ENCODE peak calls at places on chromosomes 1 and 21, in four cellular contexts. J is GM23338, Z is PC-3, P is osteoblast. G is an unnamed sample. For H3K79me2, the result is how much of the 10 kb centered on the place peaks cover.

GRCh38 chr1:54218883-54219687 is 19.1 kb downstream of the MRPL37 start:
- DNase-seq in J (no peak), Z (no peak), P (peak), G (peak)

GRCh38 chr1:3249236-3249845 is 180.3 kb downstream of the PRDM16 start:
- DNase-seq in J (no peak), Z (no peak), P (no peak), G (no peak)

GRCh38 chr1:8667869-8668595 is 149.4 kb downstream of the RERE start:
- DNase-seq in J (no peak), Z (peak), P (no peak), G (peak)

GRCh38 chr1:25695991-25696330 is 79.4 kb downstream of the MAN1C1 start:
- DNase-seq in J (no peak), Z (peak), P (peak), G (peak)

GRCh38 chr1:115980998-115981993 is 5.0 kb downstream of the SLC22A15 start:
- DNase-seq in J (peak), Z (peak), P (peak), G (peak)

GRCh38 chr1:172070055-172070454 is 228.8 kb downstream of the DNM3 start:
- DNase-seq in J (no peak), Z (no peak), P (no peak), G (no peak)

GRCh38 chr1:17212487-17213121 is 7.7 kb downstream of the PADI1 start:
- DNase-seq in J (peak), Z (no peak), P (peak), G (peak)

GRCh38 chr1:32247983-32248889 is 1.2 kb downstream of the FAM167B start:
- DNase-seq in J (peak), Z (peak), P (peak), G (peak)

GRCh38 chr1:163436133-163436532 is 114.4 kb downstream of the NUF2 start:
- DNase-seq in J (no peak), Z (no peak), P (no peak), G (no peak)

GRCh38 chr1:229283183-229283611 is 12.3 kb downstream of the RAB4A start:
- DNase-seq in J (no peak), Z (no peak), P (no peak), G (no peak)

GRCh38 chr1:91913018-91913417 is 27.1 kb upstream of the TGFBR3 start:
- DNase-seq in J (no peak), Z (no peak), P (no peak), G (no peak)

GRCh38 chr1:168553680-168554553 is 10.1 kb upstream of the XCL2 start:
- DNase-seq in J (no peak), Z (no peak), P (no peak), G (no peak)

GRCh38 chr1:46412853-46413595 is 18.9 kb downstream of the FAAH start:
- DNase-seq in J (no peak), Z (no peak), P (peak), G (no peak)

GRCh38 chr1:22105611-22106207 is 37.2 kb downstream of the WNT4 start:
- DNase-seq in J (peak), Z (peak), P (peak), G (peak)

GRCh38 chr1:116508984-116509980 is 61.5 kb downstream of the CD58 start:
- DNase-seq in J (no peak), Z (peak), P (peak), G (peak)

GRCh38 chr1:18951818-18952391 is 4.6 kb downstream of the IFFO2 start:
- DNase-seq in J (no peak), Z (no peak), P (peak), G (no peak)

GRCh38 chr1:20063861-20064292 is 6.1 kb upstream of the PLA2G5 start:
- DNase-seq in J (no peak), Z (peak), P (peak), G (peak)

GRCh38 chr1:16163882-16164820 is 8.3 kb upstream of the EPHA2 start:
- DNase-seq in J (no peak), Z (peak), P (peak), G (peak)

GRCh38 chr1:169044296-169044695 is 62.2 kb upstream of the ATP1B1 start:
- DNase-seq in J (no peak), Z (peak), P (no peak), G (no peak)

GRCh38 chr1:152026895-152027294 is 9.9 kb downstream of the S100A11 start:
- DNase-seq in J (no peak), Z (no peak), P (no peak), G (peak)

GRCh38 chr1:169100208-169100882 is 6.1 kb upstream of the ATP1B1 start:
- DNase-seq in J (no peak), Z (peak), P (no peak), G (no peak)

GRCh38 chr1:195766709-195767108 is 841.5 kb downstream of the KCNT2 start:
- DNase-seq in J (no peak), Z (peak), P (no peak), G (peak)

GRCh38 chr1:55043011-55043410 is 3.7 kb downstream of the PCSK9 start:
- DNase-seq in J (no peak), Z (no peak), P (peak), G (no peak)

GRCh38 chr21:24395320-24395933 is 1211.9 kb downstream of the MRPL39 start:
- DNase-seq in J (no peak), Z (no peak), P (no peak), G (peak)

GRCh38 chr1:206801467-206801866 is 29.2 kb upstream of the IL10 start:
- DNase-seq in J (no peak), Z (no peak), P (no peak), G (no peak)

GRCh38 chr1:162861101-162861500 is at the start of gene CCDC190:
- DNase-seq in J (peak), Z (no peak), P (no peak), G (peak)

GRCh38 chr1:176801553-176802020 is 338.6 kb downstream of the PAPPA2 start:
- DNase-seq in J (no peak), Z (no peak), P (no peak), G (peak)

GRCh38 chr21:46455575-46456385 is 2.9 kb upstream of the DIP2A start:
- DNase-seq in J (no peak), Z (peak), P (peak), G (peak)

GRCh38 chr1:225754940-225755635 is 22.5 kb upstream of the SRP9 start:
- DNase-seq in J (no peak), Z (peak), P (peak), G (peak)

GRCh38 chr1:8239306-8240023 is 78.4 kb upstream of the SLC45A1 start:
- DNase-seq in J (peak), Z (no peak), P (no peak), G (peak)

GRCh38 chr21:32867587-32867986 is 96.0 kb upstream of the PAXBP1 start:
- DNase-seq in J (no peak), Z (peak), P (no peak), G (no peak)

GRCh38 chr1:40384887-40385286 is 11.4 kb downstream of the SMAP2 start:
- DNase-seq in J (no peak), Z (no peak), P (no peak), G (no peak)

GRCh38 chr1:89721351-89721750 is 88.4 kb downstream of the LRRC8C start:
- DNase-seq in J (no peak), Z (peak), P (no peak), G (peak)

GRCh38 chr1:11979818-11980675 is at the start of gene MFN2:
- DNase-seq in J (peak), Z (peak), P (peak), G (peak)

GRCh38 chr1:11982010-11982392 is 1.8 kb downstream of the MFN2 start:
- DNase-seq in J (peak), Z (no peak), P (peak), G (peak)

GRCh38 chr1:11981378-11982009 is 1.2 kb downstream of the MFN2 start:
- DNase-seq in J (no peak), Z (peak), P (no peak), G (no peak)

GRCh38 chr1:11979453-11979817 is 809 bp upstream of the MFN2 start:
- DNase-seq in J (no peak), Z (no peak), P (no peak), G (no peak)

DNA sequence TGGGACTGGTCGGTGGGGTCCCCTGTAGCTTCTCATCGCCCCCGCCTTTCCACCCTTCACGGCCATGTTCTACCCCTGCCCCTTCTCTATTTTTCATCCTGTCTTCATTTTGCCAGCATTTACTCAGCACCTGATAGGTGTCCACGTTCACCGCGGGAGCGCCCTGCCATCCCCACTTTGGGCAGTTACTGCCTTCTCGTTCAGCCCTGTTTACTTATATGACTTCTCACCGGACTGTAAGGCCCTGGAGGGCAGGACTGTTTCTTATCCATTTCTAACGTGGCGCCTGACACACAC is 380 bp downstream of the MFN2 start:
- DNase-seq in J (peak), Z (no peak), P (no peak), G (no peak)
- H3K79me2 ChIP-seq in J (half or more), Z (half or more), P (half or more), G (under half)

DNA sequence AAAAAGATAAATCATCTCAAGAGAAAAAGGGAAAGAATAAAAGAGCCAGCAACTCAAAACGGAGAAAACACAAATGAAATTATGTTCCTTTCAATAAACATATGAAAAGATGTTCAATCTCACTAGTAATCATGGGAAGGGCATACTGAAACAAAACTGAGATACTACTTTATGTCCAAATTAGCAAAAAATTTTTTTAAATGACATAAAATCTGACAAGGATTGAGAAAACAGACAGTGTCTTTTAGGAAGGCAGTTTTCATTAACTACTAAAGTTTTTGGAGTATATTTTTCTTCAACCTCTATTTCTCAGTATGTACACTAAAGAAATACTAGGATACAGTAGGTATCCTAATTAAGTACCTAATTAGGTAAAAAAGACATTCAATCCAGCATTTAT is 73.3 kb downstream of the ARID4B start:
- DNase-seq in J (no peak), Z (no peak), P (no peak), G (no peak)
- H3K79me2 ChIP-seq in J (half or more), Z (under half), P (under half), G (under half)

GRCh38 chr1:109993885-109994284 is 9.3 kb downstream of the AHCYL1 start:
- DNase-seq in J (no peak), Z (peak), P (no peak), G (peak)
- H3K79me2 ChIP-seq in J (half or more), Z (half or more), P (half or more), G (under half)

GRCh38 chr1:198927129-198927528 is 288.3 kb downstream of the PTPRC start:
- DNase-seq in J (no peak), Z (no peak), P (no peak), G (no peak)
- H3K79me2 ChIP-seq in J (under half), Z (half or more), P (half or more), G (half or more)

GRCh38 chr1:207813513-207813881 is 61.6 kb downstream of the CD46 start:
- DNase-seq in J (no peak), Z (no peak), P (peak), G (no peak)

GRCh38 chr1:207815466-207815865 is 63.6 kb downstream of the CD46 start:
- DNase-seq in J (no peak), Z (no peak), P (peak), G (no peak)

GRCh38 chr1:207815913-207816312 is 64.1 kb downstream of the CD46 start:
- DNase-seq in J (no peak), Z (peak), P (peak), G (peak)

GRCh38 chr1:207813946-207814345 is 62.1 kb downstream of the CD46 start:
- DNase-seq in J (no peak), Z (no peak), P (peak), G (no peak)

GRCh38 chr1:207814469-207814868 is 62.6 kb downstream of the CD46 start:
- DNase-seq in J (no peak), Z (no peak), P (peak), G (no peak)
- H3K79me2 ChIP-seq in J (under half), Z (under half), P (under half), G (under half)

GRCh38 chr1:110087812-110088738 is 17.6 kb upstream of the ALX3 start:
- DNase-seq in J (peak), Z (peak), P (peak), G (peak)

GRCh38 chr1:110088739-110089316 is 18.4 kb upstream of the ALX3 start:
- DNase-seq in J (no peak), Z (no peak), P (no peak), G (no peak)

GRCh38 chr1:110084226-110085078 is 14.0 kb upstream of the ALX3 start:
- DNase-seq in J (peak), Z (no peak), P (peak), G (peak)

GRCh38 chr1:110085666-110086065 is 15.2 kb upstream of the ALX3 start:
- DNase-seq in J (peak), Z (no peak), P (no peak), G (no peak)

GRCh38 chr1:110086959-110087358 is 16.5 kb upstream of the ALX3 start:
- DNase-seq in J (no peak), Z (no peak), P (no peak), G (no peak)
- H3K79me2 ChIP-seq in J (under half), Z (under half), P (under half), G (under half)

GRCh38 chr21:44303490-44303981 is 3.7 kb downstream of the PFKL start:
- DNase-seq in J (no peak), Z (no peak), P (no peak), G (no peak)
- H3K79me2 ChIP-seq in J (under half), Z (half or more), P (half or more), G (under half)

GRCh38 chr21:20026517-20026916 is 971.7 kb upstream of the NCAM2 start:
- DNase-seq in J (no peak), Z (no peak), P (no peak), G (no peak)
- H3K79me2 ChIP-seq in J (under half), Z (under half), P (under half), G (under half)

GRCh38 chr1:14467112-14467511 is 131.4 kb upstream of the KAZN start:
- DNase-seq in J (no peak), Z (no peak), P (no peak), G (no peak)

GRCh38 chr1:14470802-14471201 is 127.7 kb upstream of the KAZN start:
- DNase-seq in J (no peak), Z (no peak), P (no peak), G (no peak)

GRCh38 chr1:14466006-14466405 is 132.5 kb upstream of the KAZN start:
- DNase-seq in J (no peak), Z (peak), P (no peak), G (no peak)

DNA sequence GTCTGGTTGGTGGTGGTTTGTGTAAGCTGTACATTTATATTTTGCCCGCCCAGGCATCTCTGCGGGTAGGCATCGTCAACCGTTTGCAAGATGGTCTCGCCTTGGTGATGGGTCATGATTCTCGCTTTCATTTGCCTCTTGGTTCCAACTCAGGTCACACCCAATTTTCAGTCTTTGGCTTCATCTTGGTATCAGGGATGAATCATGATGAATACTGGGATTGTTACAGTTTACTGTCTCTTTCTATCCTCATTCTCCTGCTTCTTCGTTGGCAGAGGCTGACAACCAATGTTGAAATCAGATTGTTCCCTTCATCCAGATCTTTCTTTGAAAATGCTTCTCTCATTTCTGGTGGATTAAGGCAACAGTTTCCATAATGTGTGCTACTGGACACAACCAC is 129.7 kb upstream of the KAZN start:
- DNase-seq in J (no peak), Z (no peak), P (no peak), G (no peak)
- H3K79me2 ChIP-seq in J (under half), Z (under half), P (under half), G (under half)

GRCh38 chr1:63799810-63800209 is 26.0 kb downstream of the ROR1 start:
- DNase-seq in J (no peak), Z (no peak), P (no peak), G (peak)
- H3K79me2 ChIP-seq in J (half or more), Z (under half), P (half or more), G (under half)